ENCODE peak calls at places on chromosomes 1 and 21, in six cellular contexts. One of them, this sample, is unnamed.
A peak's percentile ranks its signal among the peaks of the same experiment; 100 is the strongest.

GRCh38 chr21:14686466-14687276 is 140.6 kb upstream of the SAMSN1 start:
- DNase-seq in body of pancreas: no peak
- DNase-seq in GM12892: no peak
- DNase-seq in IMR-90: no peak
- DNase-seq in thyroid gland: no peak
- DNase-seq in Peyer's patch: peak; percentile 56
- DNase-seq in this sample: no peak

GRCh38 chr1:156599811-156600210 is 1.5 kb downstream of the GPATCH4 start:
- DNase-seq in thyroid gland: no peak
- DNase-seq in body of pancreas: no peak
- DNase-seq in GM12892: no peak
- DNase-seq in IMR-90: no peak
- DNase-seq in Peyer's patch: no peak
- DNase-seq in this sample: no peak

GRCh38 chr1:99682291-99682751 is 36.4 kb downstream of the PALMD start:
- DNase-seq in body of pancreas: no peak
- DNase-seq in Peyer's patch: no peak
- DNase-seq in GM12892: no peak
- DNase-seq in IMR-90: peak; percentile 88
- DNase-seq in thyroid gland: no peak
- DNase-seq in this sample: no peak

GRCh38 chr1:244276646-244277045 is 175.1 kb downstream of the ADSS2 start:
- DNase-seq in thyroid gland: no peak
- DNase-seq in GM12892: no peak
- DNase-seq in Peyer's patch: no peak
- DNase-seq in IMR-90: no peak
- DNase-seq in body of pancreas: no peak
- DNase-seq in this sample: peak; percentile 29

GRCh38 chr1:1344672-1345361 is 4.4 kb downstream of the DVL1 start:
- DNase-seq in thyroid gland: peak; percentile 47
- DNase-seq in Peyer's patch: peak; percentile 85
- DNase-seq in body of pancreas: no peak
- DNase-seq in GM12892: no peak
- DNase-seq in IMR-90: peak; percentile 69
- DNase-seq in this sample: no peak

GRCh38 chr21:37986751-37987399 is 70.6 kb upstream of the KCNJ6 start:
- DNase-seq in GM12892: no peak
- DNase-seq in body of pancreas: no peak
- DNase-seq in IMR-90: no peak
- DNase-seq in Peyer's patch: no peak
- DNase-seq in thyroid gland: no peak
- DNase-seq in this sample: no peak

GRCh38 chr1:19812875-19813650 is 2.0 kb downstream of the RNF186 start:
- DNase-seq in body of pancreas: peak; percentile 14
- DNase-seq in Peyer's patch: no peak
- DNase-seq in IMR-90: no peak
- DNase-seq in thyroid gland: no peak
- DNase-seq in GM12892: no peak
- DNase-seq in this sample: no peak

GRCh38 chr1:228500901-228501871 is 14.0 kb downstream of the RNF187 start:
- DNase-seq in body of pancreas: peak; percentile 85
- DNase-seq in Peyer's patch: peak; percentile 94
- DNase-seq in IMR-90: peak; percentile 86
- DNase-seq in GM12892: peak; percentile 66
- DNase-seq in thyroid gland: peak; percentile 79
- DNase-seq in this sample: peak; percentile 97

GRCh38 chr21:28899744-28900143 is 92.9 kb downstream of the LTN1 start:
- DNase-seq in GM12892: no peak
- DNase-seq in IMR-90: peak; percentile 78
- DNase-seq in body of pancreas: no peak
- DNase-seq in thyroid gland: no peak
- DNase-seq in Peyer's patch: no peak
- DNase-seq in this sample: no peak

GRCh38 chr1:208997726-208998312 is 585.7 kb upstream of the CAMK1G start:
- DNase-seq in body of pancreas: no peak
- DNase-seq in thyroid gland: no peak
- DNase-seq in Peyer's patch: no peak
- DNase-seq in IMR-90: no peak
- DNase-seq in GM12892: no peak
- DNase-seq in this sample: no peak

GRCh38 chr1:209777587-209777986 is 6.8 kb downstream of the C1orf74 start:
- DNase-seq in GM12892: no peak
- DNase-seq in thyroid gland: no peak
- DNase-seq in IMR-90: no peak
- DNase-seq in Peyer's patch: no peak
- DNase-seq in body of pancreas: no peak
- DNase-seq in this sample: no peak

GRCh38 chr1:107546571-107546970 is 405.7 kb downstream of the NTNG1 start:
- DNase-seq in Peyer's patch: no peak
- DNase-seq in body of pancreas: no peak
- DNase-seq in thyroid gland: no peak
- DNase-seq in GM12892: no peak
- DNase-seq in IMR-90: no peak
- DNase-seq in this sample: no peak

GRCh38 chr21:41878831-41879189 is 334 bp downstream of the PRDM15 start:
- DNase-seq in thyroid gland: peak; percentile 84
- DNase-seq in Peyer's patch: peak; percentile 89
- DNase-seq in body of pancreas: peak; percentile 88
- DNase-seq in IMR-90: peak; percentile 81
- DNase-seq in GM12892: peak; percentile 77
- DNase-seq in this sample: peak; percentile 95

GRCh38 chr1:93692001-93692400 is 10.4 kb upstream of the BCAR3 start:
- DNase-seq in GM12892: no peak
- DNase-seq in body of pancreas: no peak
- DNase-seq in thyroid gland: no peak
- DNase-seq in IMR-90: no peak
- DNase-seq in Peyer's patch: no peak
- DNase-seq in this sample: no peak

GRCh38 chr1:101071470-101071886 is 45.9 kb upstream of the DPH5 start:
- DNase-seq in body of pancreas: no peak
- DNase-seq in GM12892: no peak
- DNase-seq in Peyer's patch: no peak
- DNase-seq in IMR-90: peak; percentile 13
- DNase-seq in thyroid gland: no peak
- DNase-seq in this sample: no peak

GRCh38 chr1:197521118-197521739 is 253.2 kb downstream of the CRB1 start:
- DNase-seq in Peyer's patch: no peak
- DNase-seq in body of pancreas: peak; percentile 7
- DNase-seq in IMR-90: peak; percentile 44
- DNase-seq in thyroid gland: no peak
- DNase-seq in GM12892: no peak
- DNase-seq in this sample: no peak

GRCh38 chr1:247407180-247407616 is 8.8 kb upstream of the NLRP3 start:
- DNase-seq in GM12892: peak; percentile 38
- DNase-seq in Peyer's patch: peak; percentile 78
- DNase-seq in IMR-90: no peak
- DNase-seq in thyroid gland: no peak
- DNase-seq in body of pancreas: peak; percentile 63
- DNase-seq in this sample: peak; percentile 21

GRCh38 chr1:248576219-248576980 is 1.8 kb upstream of the OR2T34 start:
- DNase-seq in Peyer's patch: no peak
- DNase-seq in thyroid gland: no peak
- DNase-seq in GM12892: no peak
- DNase-seq in IMR-90: no peak
- DNase-seq in body of pancreas: no peak
- DNase-seq in this sample: no peak

GRCh38 chr1:42379794-42380616 is 587 bp upstream of the RIMKLA start:
- DNase-seq in GM12892: peak; percentile 45
- DNase-seq in thyroid gland: no peak
- DNase-seq in IMR-90: peak; percentile 24
- DNase-seq in Peyer's patch: no peak
- DNase-seq in body of pancreas: peak; percentile 3
- DNase-seq in this sample: no peak

GRCh38 chr21:45105906-45106485 is 31.6 kb downstream of the ADARB1 start:
- DNase-seq in IMR-90: no peak
- DNase-seq in Peyer's patch: no peak
- DNase-seq in thyroid gland: no peak
- DNase-seq in GM12892: no peak
- DNase-seq in body of pancreas: no peak
- DNase-seq in this sample: no peak

GRCh38 chr1:223820976-223821375 is 24.8 kb downstream of the TP53BP2 start:
- DNase-seq in body of pancreas: no peak
- DNase-seq in IMR-90: no peak
- DNase-seq in GM12892: no peak
- DNase-seq in Peyer's patch: no peak
- DNase-seq in thyroid gland: no peak
- DNase-seq in this sample: no peak

DNA sequence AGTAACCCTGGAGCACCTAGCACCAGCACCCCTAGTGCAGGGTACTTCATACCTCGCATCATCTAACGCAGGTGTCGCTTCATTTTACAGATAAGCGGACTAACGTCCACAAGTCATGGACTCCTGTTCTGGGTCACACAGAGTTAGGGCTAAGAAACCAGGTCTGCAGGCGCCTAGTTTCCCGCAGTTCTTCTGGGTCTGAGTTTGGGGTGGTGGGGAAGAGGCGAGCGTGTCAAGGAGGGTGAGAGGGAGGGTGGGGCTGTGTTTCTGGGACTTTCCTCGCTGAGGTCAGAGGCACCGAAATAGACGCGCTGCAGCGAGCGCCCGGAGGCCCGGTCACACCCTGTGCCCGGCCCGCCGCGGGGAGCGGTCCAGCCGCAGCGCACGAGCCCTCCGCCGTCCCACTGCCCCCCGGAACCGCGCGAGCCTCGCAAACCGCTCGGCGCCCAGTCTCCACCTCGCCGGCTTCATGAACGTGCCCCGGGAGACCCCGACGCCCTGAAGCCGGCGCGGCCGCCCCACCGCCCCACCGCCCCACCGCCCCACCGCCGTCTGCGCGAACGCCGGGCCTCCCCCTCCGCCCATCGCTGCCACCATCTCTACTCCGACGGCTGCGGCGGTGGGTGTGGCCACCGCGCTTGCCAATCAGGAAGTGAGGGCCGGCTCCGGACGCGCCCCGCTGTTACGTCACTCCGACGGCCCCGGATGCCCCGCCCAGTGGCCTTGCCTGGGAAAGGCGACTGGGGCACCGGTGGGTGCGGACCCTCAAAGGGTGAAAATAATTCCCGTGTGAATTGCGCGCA is 12.3 kb downstream of the IFI6 start:
- DNase-seq in thyroid gland: peak; percentile 91
- DNase-seq in Peyer's patch: peak; percentile 98
- DNase-seq in GM12892: peak; percentile 72
- DNase-seq in body of pancreas: peak; percentile 91
- DNase-seq in IMR-90: peak; percentile 65
- DNase-seq in this sample: peak; percentile 99
- TF ChIP-seq POLR2A in thyroid gland: no peak
- TF ChIP-seq POLR2A in Peyer's patch: peak; percentile 20
- TF ChIP-seq POLR2A in GM12892: peak; percentile 80
- TF ChIP-seq POLR2A in body of pancreas: peak; percentile 34
- TF ChIP-seq POLR2A in IMR-90: no peak
- TF ChIP-seq POLR2A in this sample: peak; percentile 21

DNA sequence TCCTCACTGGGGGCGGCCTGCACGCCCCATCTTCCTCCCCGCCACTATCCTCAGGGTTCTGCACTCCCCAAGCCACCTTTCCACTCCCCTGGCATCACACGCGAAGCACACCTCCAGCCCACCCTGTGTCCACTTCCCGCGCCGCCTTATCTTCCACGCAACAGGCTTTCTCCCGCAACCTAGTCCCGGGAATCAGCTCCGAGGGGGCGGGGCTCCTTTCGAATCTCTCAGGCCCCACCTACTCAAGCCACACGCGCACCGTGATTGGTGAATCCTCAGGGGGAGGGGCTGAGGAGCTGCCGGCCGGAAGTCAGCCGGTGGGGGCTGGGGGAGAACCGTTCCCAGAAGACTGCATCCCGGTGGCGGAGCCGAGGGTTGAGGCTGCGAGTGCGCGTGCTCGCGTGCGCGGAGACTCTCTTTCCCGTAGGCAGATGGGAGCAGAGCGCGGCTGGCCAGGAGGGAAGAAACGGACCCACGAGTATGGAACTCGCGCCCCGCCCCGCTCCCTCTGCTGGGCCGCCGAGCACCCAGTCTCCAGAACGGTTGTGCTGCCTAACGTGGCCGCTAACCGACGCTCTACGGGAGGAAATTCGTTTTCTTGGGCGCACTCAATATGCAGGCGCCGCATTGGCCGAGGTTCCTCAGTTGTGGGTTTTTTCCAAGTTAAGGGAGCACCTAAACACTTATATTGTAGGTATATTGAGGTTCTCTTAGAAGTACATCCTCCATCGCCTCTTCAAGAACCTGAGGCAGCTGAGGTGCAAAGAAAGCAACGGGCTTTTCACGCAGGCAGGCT is at the start of gene PSRC1:
- DNase-seq in IMR-90: peak; percentile 96
- DNase-seq in Peyer's patch: peak; percentile 97
- DNase-seq in body of pancreas: peak; percentile 97
- DNase-seq in thyroid gland: peak; percentile 97
- DNase-seq in GM12892: peak; percentile 99
- DNase-seq in this sample: peak; percentile 99
- TF ChIP-seq POLR2A in IMR-90: peak; percentile 60
- TF ChIP-seq POLR2A in Peyer's patch: peak; percentile 56
- TF ChIP-seq POLR2A in body of pancreas: peak; percentile 92
- TF ChIP-seq POLR2A in thyroid gland: no peak
- TF ChIP-seq POLR2A in GM12892: peak; percentile 76
- TF ChIP-seq POLR2A in this sample: no peak

GRCh38 chr1:178726545-178726944 is 1.5 kb downstream of the RALGPS2 start:
- DNase-seq in thyroid gland: no peak
- DNase-seq in Peyer's patch: no peak
- DNase-seq in GM12892: no peak
- DNase-seq in IMR-90: no peak
- DNase-seq in body of pancreas: no peak
- DNase-seq in this sample: no peak

GRCh38 chr1:178727014-178727895 is 2.2 kb downstream of the RALGPS2 start:
- DNase-seq in Peyer's patch: no peak
- DNase-seq in IMR-90: no peak
- DNase-seq in GM12892: no peak
- DNase-seq in thyroid gland: no peak
- DNase-seq in body of pancreas: peak; percentile 14
- DNase-seq in this sample: no peak

GRCh38 chr1:178724386-178724733 is 684 bp upstream of the RALGPS2 start:
- DNase-seq in thyroid gland: no peak
- DNase-seq in GM12892: no peak
- DNase-seq in body of pancreas: no peak
- DNase-seq in IMR-90: no peak
- DNase-seq in Peyer's patch: no peak
- DNase-seq in this sample: no peak

GRCh38 chr1:178724734-178725602 is at the start of gene RALGPS2:
- DNase-seq in IMR-90: peak; percentile 67
- DNase-seq in Peyer's patch: peak; percentile 88
- DNase-seq in thyroid gland: peak; percentile 69
- DNase-seq in GM12892: peak; percentile 37
- DNase-seq in body of pancreas: peak; percentile 73
- DNase-seq in this sample: peak; percentile 88

GRCh38 chr1:178725603-178726517 is 816 bp downstream of the RALGPS2 start:
- DNase-seq in thyroid gland: peak; percentile 83
- DNase-seq in GM12892: peak; percentile 13
- DNase-seq in IMR-90: peak; percentile 84
- DNase-seq in body of pancreas: peak; percentile 95
- DNase-seq in Peyer's patch: peak; percentile 94
- DNase-seq in this sample: peak; percentile 61
- TF ChIP-seq POLR2A in thyroid gland: no peak
- TF ChIP-seq POLR2A in GM12892: no peak
- TF ChIP-seq POLR2A in IMR-90: no peak
- TF ChIP-seq POLR2A in body of pancreas: peak; percentile 60
- TF ChIP-seq POLR2A in Peyer's patch: peak; percentile 57
- TF ChIP-seq POLR2A in this sample: no peak

DNA sequence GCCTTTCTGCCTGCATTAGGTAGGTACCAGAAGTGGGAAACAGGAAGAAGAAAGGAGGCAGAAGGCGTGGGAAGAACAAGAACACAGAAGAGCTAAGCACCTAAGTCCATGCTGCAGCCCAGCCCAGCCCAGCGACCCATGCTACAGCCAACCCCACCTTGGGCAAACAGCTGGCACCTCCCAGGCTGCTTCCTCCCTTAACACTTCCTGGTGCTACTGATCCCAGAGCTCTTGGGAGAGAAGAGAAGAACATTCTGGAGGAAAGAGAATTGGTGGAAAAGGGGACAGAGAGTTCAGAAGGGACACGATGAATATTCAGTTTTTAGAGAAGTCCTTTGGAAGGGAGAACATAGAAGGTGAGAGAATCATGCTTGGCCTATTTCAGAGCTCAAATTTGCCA is 28.5 kb downstream of the PLEKHA6 start:
- DNase-seq in Peyer's patch: peak; percentile 87
- DNase-seq in thyroid gland: no peak
- DNase-seq in IMR-90: no peak
- DNase-seq in body of pancreas: peak; percentile 27
- DNase-seq in GM12892: no peak
- DNase-seq in this sample: no peak
- TF ChIP-seq POLR2A in Peyer's patch: peak; percentile 42
- TF ChIP-seq POLR2A in thyroid gland: no peak
- TF ChIP-seq POLR2A in IMR-90: no peak
- TF ChIP-seq POLR2A in body of pancreas: no peak
- TF ChIP-seq POLR2A in GM12892: no peak
- TF ChIP-seq POLR2A in this sample: no peak

This sample was measured in lower leg skin.